ENCODE peak calls at places on chromosomes 3 and 15, in eight cellular contexts. E is aorta, P is ovary, W is uterus, V is spleen, K is upper lobe of left lung, J is small intestine, G is heart right ventricle. C is an unnamed sample.
A peak's percentile ranks its signal among the peaks of the same experiment; 100 is the strongest.

GRCh38 chr15:22904736-22905135 is 66.3 kb downstream of the NIPA2 start:
- DNase-seq in E (peak; percentile 64), P (no peak), W (no peak), V (peak; percentile 55), K (no peak), J (no peak), G (no peak), C (no peak)

GRCh38 chr3:115646027-115646690 is 22.8 kb downstream of the GAP43 start:
- DNase-seq in E (no peak), P (no peak), W (no peak), V (no peak), K (no peak), J (no peak), G (no peak), C (no peak)

GRCh38 chr3:191721390-191721801 is 260.4 kb downstream of the PYDC2 start:
- DNase-seq in E (no peak), P (no peak), W (no peak), V (no peak), K (no peak), J (no peak), G (peak; percentile 7), C (no peak)

GRCh38 chr3:71397046-71397445 is 186.5 kb downstream of the FOXP1 start:
- DNase-seq in E (no peak), P (no peak), W (no peak), V (no peak), K (no peak), J (peak; percentile 60), G (peak; percentile 35), C (no peak)

GRCh38 chr15:32856753-32857152 is 138.9 kb downstream of the GREM1 start:
- DNase-seq in E (no peak), P (no peak), W (no peak), V (no peak), K (no peak), J (no peak), G (no peak), C (no peak)

GRCh38 chr3:61926913-61927312 is 365.5 kb downstream of the PTPRG start:
- DNase-seq in E (no peak), P (no peak), W (no peak), V (no peak), K (no peak), J (no peak), G (no peak), C (no peak)

GRCh38 chr3:33790091-33790490 is 8.3 kb upstream of the PDCD6IP start:
- DNase-seq in E (no peak), P (no peak), W (no peak), V (no peak), K (no peak), J (no peak), G (no peak), C (no peak)

GRCh38 chr15:49824700-49825099 is 203.9 kb downstream of the DTWD1 start:
- DNase-seq in E (no peak), P (no peak), W (no peak), V (no peak), K (no peak), J (no peak), G (no peak), C (no peak)

GRCh38 chr15:56608140-56608778 is 125.0 kb downstream of the ZNF280D start:
- DNase-seq in E (no peak), P (no peak), W (no peak), V (no peak), K (no peak), J (no peak), G (no peak), C (no peak)

GRCh38 chr3:9808345-9809037 is 1.6 kb upstream of the TTLL3 start:
- DNase-seq in E (peak; percentile 37), P (no peak), W (no peak), V (peak; percentile 24), K (no peak), J (peak; percentile 36), G (no peak), C (no peak)

GRCh38 chr15:98953000-98953776 is 54.4 kb downstream of the PGPEP1L start:
- DNase-seq in E (no peak), P (no peak), W (peak; percentile 29), V (peak; percentile 46), K (no peak), J (no peak), G (no peak), C (no peak)

GRCh38 chr15:88654430-88655102 is 15.8 kb downstream of the ISG20 start:
- DNase-seq in E (no peak), P (no peak), W (no peak), V (peak; percentile 70), K (no peak), J (no peak), G (no peak), C (no peak)

GRCh38 chr15:68154923-68155559 is 50.1 kb downstream of the CALML4 start:
- DNase-seq in E (no peak), P (no peak), W (peak; percentile 51), V (no peak), K (no peak), J (peak; percentile 72), G (peak; percentile 59), C (no peak)

GRCh38 chr3:42635111-42635510 is 18.4 kb upstream of the ZBTB47 start:
- DNase-seq in E (no peak), P (no peak), W (no peak), V (no peak), K (no peak), J (no peak), G (no peak), C (no peak)

GRCh38 chr15:90665288-90666134 is 51.6 kb upstream of the BLM start:
- DNase-seq in E (peak; percentile 87), P (peak; percentile 82), W (peak; percentile 68), V (peak; percentile 90), K (peak; percentile 92), J (peak; percentile 52), G (peak; percentile 68), C (no peak)

GRCh38 chr15:31303434-31304073 is 23.1 kb upstream of the KLF13 start:
- DNase-seq in E (no peak), P (no peak), W (no peak), V (peak; percentile 77), K (no peak), J (no peak), G (peak; percentile 40), C (no peak)

GRCh38 chr3:105827959-105828358 is 40.9 kb downstream of the CBLB start:
- DNase-seq in E (no peak), P (peak; percentile 42), W (peak; percentile 35), V (no peak), K (no peak), J (peak; percentile 44), G (peak; percentile 28), C (no peak)

GRCh38 chr3:17044844-17045243 is 160.1 kb downstream of the PLCL2 start:
- DNase-seq in E (no peak), P (no peak), W (no peak), V (no peak), K (no peak), J (no peak), G (no peak), C (no peak)

GRCh38 chr3:115999598-115999997 is 376.3 kb downstream of the GAP43 start:
- DNase-seq in E (no peak), P (no peak), W (no peak), V (no peak), K (no peak), J (no peak), G (no peak), C (no peak)

GRCh38 chr3:46372492-46373359 is 2.0 kb downstream of the CCR5 start:
- DNase-seq in E (no peak), P (no peak), W (no peak), V (no peak), K (no peak), J (peak; percentile 40), G (no peak), C (no peak)

GRCh38 chr3:58022490-58022889 is 14.3 kb downstream of the FLNB start:
- DNase-seq in E (no peak), P (no peak), W (no peak), V (no peak), K (no peak), J (no peak), G (no peak), C (no peak)
- H3K4me1 ChIP-seq in E (peaks cover 4% of the 10 kb centered on the region), P (peaks cover 26% of the 10 kb centered on the region), W (no peaks in the 10 kb centered on the region), V (peaks cover 41% of the 10 kb centered on the region), K (peaks cover 9% of the 10 kb centered on the region), J (peaks cover 8% of the 10 kb centered on the region), G (peaks cover 86% of the 10 kb centered on the region), C (no peaks in the 10 kb centered on the region)

GRCh38 chr15:73928241-73928579 is 1.9 kb downstream of the LOXL1 start:
- DNase-seq in E (peak; percentile 75), P (no peak), W (no peak), V (peak; percentile 51), K (no peak), J (no peak), G (no peak), C (no peak)
- H3K4me3 ChIP-seq in E (peak overlapping the region; percentile 73), P (peak overlapping the region; percentile 72), W (peak overlapping the region; percentile 66), V (peak overlapping the region; percentile 56), K (peak overlapping the region; percentile 62), J (no peak overlapping the region), G (peak overlapping the region; percentile 70), C (peak overlapping the region; percentile 66)

GRCh38 chr15:64157599-64158125 is 5.2 kb downstream of the PPIB start:
- DNase-seq in E (no peak), P (no peak), W (no peak), V (no peak), K (no peak), J (no peak), G (no peak), C (no peak)
- H3K4me1 ChIP-seq in E (peaks cover 2% of the 10 kb centered on the region), P (peaks cover 9% of the 10 kb centered on the region), W (no peaks in the 10 kb centered on the region), V (peaks cover 69% of the 10 kb centered on the region), K (peaks cover 44% of the 10 kb centered on the region), J (no peaks in the 10 kb centered on the region), G (peaks cover 77% of the 10 kb centered on the region), C (peaks cover 29% of the 10 kb centered on the region)

GRCh38 chr3:197028711-197029510 is 706 bp downstream of the MELTF start:
- DNase-seq in E (peak; percentile 80), P (peak; percentile 42), W (no peak), V (peak; percentile 75), K (peak; percentile 85), J (peak; percentile 13), G (no peak), C (no peak)
- H3K4me3 ChIP-seq in E (peak overlapping the region; percentile 23), P (peak overlapping the region; percentile 41), W (peak overlapping the region; percentile 39), V (peak overlapping the region; percentile 49), K (peak overlapping the region; percentile 59), J (peak overlapping the region; percentile 53), G (peak overlapping the region; percentile 60), C (peak overlapping the region; percentile 66)

GRCh38 chr3:64759811-64760210 is 72.0 kb upstream of the ADAMTS9 start:
- DNase-seq in E (no peak), P (no peak), W (no peak), V (no peak), K (no peak), J (no peak), G (no peak), C (no peak)

GRCh38 chr3:64761729-64762432 is 74.1 kb upstream of the ADAMTS9 start:
- DNase-seq in E (no peak), P (no peak), W (no peak), V (no peak), K (no peak), J (no peak), G (no peak), C (no peak)

GRCh38 chr3:64760258-64760657 is 72.5 kb upstream of the ADAMTS9 start:
- DNase-seq in E (no peak), P (no peak), W (no peak), V (no peak), K (no peak), J (no peak), G (no peak), C (no peak)

GRCh38 chr3:64756587-64756986 is 68.8 kb upstream of the ADAMTS9 start:
- DNase-seq in E (no peak), P (no peak), W (no peak), V (no peak), K (no peak), J (no peak), G (no peak), C (no peak)
- H3K4me1 ChIP-seq in E (peaks cover 28% of the 10 kb centered on the region), P (peaks cover 17% of the 10 kb centered on the region), W (peaks cover 4% of the 10 kb centered on the region), V (peaks cover 13% of the 10 kb centered on the region), K (peaks cover 24% of the 10 kb centered on the region), J (no peaks in the 10 kb centered on the region), G (peaks cover 37% of the 10 kb centered on the region), C (no peaks in the 10 kb centered on the region)

C was measured in effector memory CD4-positive, alpha-beta T cell.